ENCODE peak calls at places on chromosomes 4 and X, in five cellular contexts. D is mesenchymal stem cell, J is IMR-90, G is H1, S is trophoblast cell. V is an unnamed sample.

GRCh38 chr4:137664055-137664405 is 131.7 kb upstream of the PCDH18 start:
- DNase-seq in D (peak; percentile 77), G (no peak), J (peak; percentile 85), S (no peak), V (no peak)

GRCh38 chrX:49053223-49054072 is 5.4 kb upstream of the CCDC120 start:
- DNase-seq in S (peak; percentile 55), G (no peak), D (peak; percentile 68), J (peak; percentile 43), V (peak; percentile 67)

GRCh38 chrX:118847676-118848075 is 24.1 kb downstream of the ZCCHC12 start:
- DNase-seq in G (no peak), D (peak; percentile 46), S (peak; percentile 74), J (peak; percentile 42), V (peak; percentile 46)

GRCh38 chr4:84482564-84483563 is 16.2 kb downstream of the NKX6-1 start:
- DNase-seq in S (peak; percentile 6), J (no peak), G (no peak), D (no peak), V (no peak)

GRCh38 chr4:121594796-121595526 is 101.8 kb downstream of the ANXA5 start:
- DNase-seq in D (peak; percentile 48), J (peak; percentile 30), S (peak; percentile 28), G (no peak), V (no peak)

GRCh38 chrX:13803116-13803515 is 13.8 kb downstream of the GPM6B start:
- DNase-seq in J (no peak), G (peak; percentile 7), D (no peak), S (no peak), V (no peak)

GRCh38 chr4:87819281-87819919 is 13.4 kb upstream of the MEPE start:
- DNase-seq in J (peak; percentile 85), D (peak; percentile 77), S (peak; percentile 56), G (no peak), V (no peak)

GRCh38 chrX:43643662-43644061 is 12.4 kb upstream of the MAOA start:
- DNase-seq in S (no peak), G (no peak), D (peak; percentile 21), J (no peak), V (no peak)

DNA sequence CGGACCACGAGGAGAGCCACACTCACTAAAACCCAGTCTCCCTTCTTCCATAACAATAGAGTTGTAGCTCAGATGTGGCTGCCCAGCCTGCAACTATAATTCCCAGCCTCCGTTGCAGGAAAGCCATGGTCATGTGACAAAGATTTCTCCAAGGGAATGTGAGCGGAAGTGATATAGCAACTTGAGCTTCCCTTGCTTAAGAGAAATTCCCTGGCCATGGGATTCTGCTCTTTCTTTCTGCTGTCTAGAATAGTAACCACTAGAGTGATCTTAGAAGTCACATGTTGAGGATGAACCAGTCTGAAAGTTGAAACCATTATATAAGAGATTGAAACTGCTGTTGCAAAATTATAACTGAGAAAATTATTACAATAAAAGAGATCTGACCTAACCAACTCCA is 86.4 kb upstream of the MED14 start:
- DNase-seq in J (no peak), G (no peak), S (no peak), D (no peak), V (no peak)
- H3K9me3 ChIP-seq in J (peaks cover 5% of the 10 kb centered on the region), G (no peaks in the 10 kb centered on the region), S (no peaks in the 10 kb centered on the region), D (peaks cover 28% of the 10 kb centered on the region), V (peaks cover 3% of the 10 kb centered on the region)

GRCh38 chrX:38939067-38939466 is 137.8 kb downstream of the MID1IP1 start:
- DNase-seq in D (peak; percentile 44), S (no peak), J (peak; percentile 55), G (no peak), V (no peak)
- H4K8ac ChIP-seq in D (no peak overlapping the region), S (no peak overlapping the region), J (no peak overlapping the region), G (no peak overlapping the region), V (no peak overlapping the region)

GRCh38 chr4:183691006-183691405 is 31.9 kb downstream of the TRAPPC11 start:
- DNase-seq in J (no peak), D (no peak), G (no peak), S (no peak), V (no peak)

GRCh38 chr4:183681119-183681518 is 22.0 kb downstream of the TRAPPC11 start:
- DNase-seq in J (no peak), G (no peak), D (no peak), S (no peak), V (no peak)

GRCh38 chr4:183691897-183692296 is 32.8 kb downstream of the TRAPPC11 start:
- DNase-seq in G (no peak), D (no peak), J (no peak), S (no peak), V (no peak)

GRCh38 chr4:183688216-183688615 is 29.1 kb downstream of the TRAPPC11 start:
- DNase-seq in D (no peak), S (no peak), J (no peak), G (no peak), V (no peak)

GRCh38 chr4:183686461-183686860 is 27.4 kb downstream of the TRAPPC11 start:
- DNase-seq in J (no peak), S (no peak), G (no peak), D (no peak), V (no peak)
- H3K36me3 ChIP-seq in J (peaks cover 34% of the 10 kb centered on the region), S (peaks cover 19% of the 10 kb centered on the region), G (peaks cover 4% of the 10 kb centered on the region), D (peaks cover 18% of the 10 kb centered on the region), V (peaks cover 94% of the 10 kb centered on the region)

DNA sequence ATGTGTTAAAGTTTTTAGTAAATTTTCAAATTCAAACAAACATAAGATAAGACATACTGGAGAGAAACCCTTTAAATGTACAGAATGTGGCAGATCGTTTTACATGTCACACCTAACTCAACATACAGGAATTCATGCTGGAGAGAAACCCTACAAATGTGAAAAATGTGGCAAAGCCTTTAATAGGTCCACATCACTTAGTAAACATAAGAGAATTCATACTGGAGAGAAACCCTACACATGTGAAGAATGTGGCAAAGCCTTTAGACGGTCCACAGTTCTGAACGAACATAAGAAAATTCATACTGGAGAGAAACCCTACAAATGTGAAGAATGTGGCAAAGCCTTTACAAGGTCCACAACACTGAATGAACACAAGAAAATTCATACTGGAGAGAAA is 32.8 kb downstream of the ZNF595 start:
- DNase-seq in J (no peak), D (no peak), S (no peak), G (no peak), V (no peak)
- H3K9me3 ChIP-seq in J (peaks cover 55% of the 10 kb centered on the region), D (peaks cover 100% of the 10 kb centered on the region), S (peaks cover 9% of the 10 kb centered on the region), G (peaks cover 81% of the 10 kb centered on the region), V (peaks cover 23% of the 10 kb centered on the region)

GRCh38 chr4:173188648-173189047 is 20.0 kb downstream of the GALNT7 start:
- DNase-seq in G (no peak), J (no peak), D (no peak), S (no peak), V (no peak)
- H4K8ac ChIP-seq in G (no peak overlapping the region), J (no peak overlapping the region), D (no peak overlapping the region), S (no peak overlapping the region), V (no peak overlapping the region)

DNA sequence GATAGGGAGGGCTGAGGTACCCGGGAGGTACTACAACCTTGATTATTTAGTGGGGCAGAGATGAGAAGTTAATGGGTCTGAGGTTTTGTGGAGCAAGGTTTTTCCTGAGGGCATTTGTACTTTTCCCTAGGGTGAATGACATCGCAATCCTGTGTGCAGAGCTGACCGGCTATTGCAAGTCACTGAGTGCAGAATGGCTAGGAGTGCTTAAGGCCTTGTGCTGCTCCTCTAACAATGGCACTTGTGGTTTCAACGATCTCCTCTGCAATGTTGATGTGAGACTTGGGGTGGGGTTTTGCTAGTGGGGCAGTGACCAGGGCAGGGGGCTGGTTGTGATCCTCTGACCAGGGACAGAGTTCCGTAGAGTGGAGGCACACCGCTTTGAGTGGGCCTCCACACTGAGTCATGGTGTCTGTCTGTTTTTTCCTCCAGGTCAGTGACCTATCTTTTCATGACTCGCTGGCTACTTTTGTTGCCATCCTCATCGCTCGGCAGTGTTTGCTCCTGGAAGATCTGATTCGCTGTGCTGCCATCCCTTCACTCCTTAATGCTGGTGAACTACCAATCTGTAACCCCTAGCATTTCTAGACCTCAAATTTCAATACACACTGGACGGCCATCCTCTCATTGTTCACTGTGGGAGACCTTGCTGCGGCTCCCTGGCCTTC is 9.9 kb downstream of the MED12 start:
- DNase-seq in S (peak; percentile 29), G (no peak), J (peak; percentile 64), D (peak; percentile 54), V (no peak)
- H3K36me3 ChIP-seq in S (peaks cover 90% of the 10 kb centered on the region), G (peaks cover 4% of the 10 kb centered on the region), J (peaks cover 60% of the 10 kb centered on the region), D (peaks cover 76% of the 10 kb centered on the region), V (peaks cover 66% of the 10 kb centered on the region)

GRCh38 chrX:65073233-65073632 is 97.0 kb upstream of the ZC4H2 start:
- DNase-seq in G (no peak), S (no peak), D (no peak), J (no peak), V (no peak)
- H3K9me3 ChIP-seq in G (no peaks in the 10 kb centered on the region), S (peaks cover 3% of the 10 kb centered on the region), D (peaks cover 62% of the 10 kb centered on the region), J (peaks cover 4% of the 10 kb centered on the region), V (peaks cover 8% of the 10 kb centered on the region)

DNA sequence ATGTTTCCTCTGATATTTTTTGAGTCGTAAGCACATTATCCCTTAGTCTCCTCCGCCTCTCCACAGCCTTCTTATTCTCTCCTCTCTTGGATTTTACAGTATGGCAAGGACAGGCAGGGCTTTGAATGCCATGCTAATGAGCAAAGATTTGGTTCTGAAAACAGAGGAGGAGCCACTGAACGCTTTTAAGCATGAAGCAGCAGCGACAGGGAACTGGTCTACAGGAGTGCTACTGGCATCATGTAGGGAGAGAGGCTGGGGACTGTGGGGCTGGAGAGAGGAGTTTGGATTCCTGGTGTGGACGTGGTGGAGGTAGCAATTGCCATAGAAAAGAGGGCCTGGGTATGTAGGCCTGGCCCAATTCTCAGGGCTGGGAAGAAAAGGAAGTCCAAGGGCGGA is 4.6 kb upstream of the CD99L2 start:
- DNase-seq in D (no peak), S (no peak), G (no peak), J (no peak), V (no peak)
- H4K8ac ChIP-seq in D (no peak overlapping the region), S (no peak overlapping the region), G (peak overlapping the region; percentile 88), J (no peak overlapping the region), V (no peak overlapping the region)